ENCODE peak calls at places on chromosomes 4 and X, in seven cellular contexts. C is cardiac fibroblast; N is NCI-H748 treated with DMSO at 0.1 percent for 48 hours; M is HCEC 1CT; O is stimulated activated CD8-positive, alpha-beta memory T cell treated with anti-CD3 and anti-CD28 coated beads, Interleukin-4, amount 100 ng/mL, for 48 hours; S is lower leg skin; P is hepatocyte. B is an unnamed sample.

GRCh38 chr4:55887594-55887993 is 34.1 kb downstream of the EXOC1 start:
- DNase-seq in C (peak), N (no peak), M (no peak), O (no peak), S (no peak), P (no peak), B (no peak)

GRCh38 chr4:2127609-2128300 is 68.6 kb downstream of the NAT8L start:
- DNase-seq in C (peak), N (no peak), M (no peak), O (no peak), S (no peak), P (no peak), B (no peak)

GRCh38 chrX:130343411-130343810 is 3.7 kb downstream of the SLC25A14 start:
- DNase-seq in C (peak), N (no peak), M (no peak), O (no peak), S (no peak), P (no peak), B (no peak)

GRCh38 chr4:92235741-92236140 is 68.0 kb upstream of the GRID2 start:
- DNase-seq in C (peak), N (no peak), M (peak), O (no peak), S (no peak), P (no peak), B (no peak)

GRCh38 chrX:114127411-114128025 is 456.4 kb upstream of the HTR2C start:
- DNase-seq in C (no peak), N (no peak), M (no peak), O (no peak), S (no peak), P (peak), B (peak)

GRCh38 chr4:118173126-118173525 is 138.8 kb downstream of the NDST3 start:
- DNase-seq in C (no peak), N (no peak), M (no peak), O (no peak), S (no peak), P (no peak), B (no peak)

GRCh38 chrX:8579602-8580001 is 115.0 kb downstream of the VCX3B start:
- DNase-seq in C (no peak), N (no peak), M (no peak), O (no peak), S (no peak), P (no peak), B (no peak)

GRCh38 chr4:56410247-56410646 is 23.0 kb upstream of the AASDH start:
- DNase-seq in C (peak), N (peak), M (peak), O (no peak), S (no peak), P (peak), B (peak)

GRCh38 chrX:46649421-46650260 is 76.1 kb downstream of the CHST7 start:
- DNase-seq in C (peak), N (no peak), M (no peak), O (no peak), S (no peak), P (peak), B (peak)

GRCh38 chrX:15849555-15849954 is 5.1 kb downstream of the AP1S2 start:
- DNase-seq in C (peak), N (no peak), M (peak), O (no peak), S (no peak), P (peak), B (peak)

GRCh38 chr4:74376888-74377483 is 12.0 kb downstream of the EREG start:
- DNase-seq in C (peak), N (no peak), M (peak), O (no peak), S (no peak), P (peak), B (no peak)

GRCh38 chrX:49120104-49120503 is 3.4 kb downstream of the GPKOW start:
- DNase-seq in C (no peak), N (no peak), M (no peak), O (no peak), S (no peak), P (no peak), B (no peak)

GRCh38 chr4:80201326-80202151 is 4.2 kb downstream of the PRDM8 start:
- DNase-seq in C (peak), N (no peak), M (no peak), O (peak), S (no peak), P (peak), B (peak)

GRCh38 chrX:153557618-153558017 is 40.2 kb downstream of the ATP2B3 start:
- DNase-seq in C (no peak), N (no peak), M (no peak), O (no peak), S (no peak), P (no peak), B (no peak)

GRCh38 chr4:127783026-127783769 is 1.1 kb downstream of the HSPA4L start:
- DNase-seq in C (peak), N (peak), M (peak), O (peak), S (peak), P (peak), B (peak)

GRCh38 chr4:40046311-40046980 is 10.2 kb upstream of the N4BP2 start:
- DNase-seq in C (peak), N (no peak), M (peak), O (peak), S (no peak), P (peak), B (no peak)

GRCh38 chr4:170853422-170854021 is 763.8 kb upstream of the AADAT start:
- DNase-seq in C (peak), N (peak), M (peak), O (peak), S (no peak), P (peak), B (peak)

GRCh38 chrX:135435139-135435922 is 13.6 kb downstream of the SMIM10L2A start:
- DNase-seq in C (no peak), N (no peak), M (no peak), O (no peak), S (peak), P (no peak), B (no peak)

GRCh38 chr4:1866095-1866755 is 5.0 kb upstream of the NSD2 start:
- DNase-seq in C (no peak), N (no peak), M (no peak), O (no peak), S (no peak), P (peak), B (no peak)

GRCh38 chr4:8694651-8695151 is 102.1 kb downstream of the CPZ start:
- DNase-seq in C (no peak), N (no peak), M (no peak), O (no peak), S (peak), P (no peak), B (peak)

GRCh38 chr4:186307916-186308315 is 41.9 kb downstream of the F11 start:
- DNase-seq in C (no peak), N (no peak), M (no peak), O (no peak), S (no peak), P (no peak), B (no peak)

GRCh38 chr4:183658362-183659028 is 490 bp downstream of the RWDD4 start:
- DNase-seq in C (peak), N (peak), M (peak), O (peak), S (no peak), P (peak), B (peak)

GRCh38 chrX:12419591-12419990 is 281.3 kb downstream of the FRMPD4 start:
- DNase-seq in C (no peak), N (no peak), M (no peak), O (no peak), S (no peak), P (no peak), B (no peak)

GRCh38 chr4:98482847-98483806 is 175.3 kb downstream of the TSPAN5 start:
- DNase-seq in C (no peak), N (no peak), M (peak), O (peak), S (peak), P (no peak), B (no peak)

GRCh38 chrX:42624524-42624923 is 153.4 kb downstream of the PPP1R2C start:
- DNase-seq in C (no peak), N (no peak), M (no peak), O (no peak), S (no peak), P (no peak), B (no peak)

GRCh38 chrX:31423575-31424284 is 351.9 kb upstream of the FTHL17 start:
- DNase-seq in C (peak), N (peak), M (peak), O (no peak), S (no peak), P (peak), B (peak)

GRCh38 chr4:118776166-118776954 is 59.6 kb downstream of the SEC24D start:
- DNase-seq in C (peak), N (no peak), M (peak), O (no peak), S (no peak), P (no peak), B (no peak)